ENCODE peak calls at places on chromosomes 3 and 15, in four cellular contexts. One of them, this sample, is unnamed.

GRCh38 chr15:32112101-32112500 is 81.8 kb downstream of the CHRNA7 start:
- DNase-seq in A172: no peak
- DNase-seq in stimulated activated CD8-positive, alpha-beta memory T cell treated with anti-CD3 and anti-CD28 coated beads, Interleukin-4, amount 100 ng/mL, for 48 hours: no peak
- DNase-seq in AG08395: no peak
- DNase-seq in this sample: no peak

GRCh38 chr3:123282461-123282860 is 80.7 kb downstream of the SEC22A start:
- DNase-seq in A172: no peak
- DNase-seq in stimulated activated CD8-positive, alpha-beta memory T cell treated with anti-CD3 and anti-CD28 coated beads, Interleukin-4, amount 100 ng/mL, for 48 hours: no peak
- DNase-seq in AG08395: no peak
- DNase-seq in this sample: no peak

GRCh38 chr3:171862993-171863521 is 19.9 kb downstream of the TMEM212 start:
- DNase-seq in stimulated activated CD8-positive, alpha-beta memory T cell treated with anti-CD3 and anti-CD28 coated beads, Interleukin-4, amount 100 ng/mL, for 48 hours: no peak
- DNase-seq in A172: peak; percentile 47
- DNase-seq in AG08395: peak; percentile 21
- DNase-seq in this sample: no peak

GRCh38 chr15:67335534-67336222 is 81.1 kb downstream of the IQCH start:
- DNase-seq in AG08395: no peak
- DNase-seq in A172: no peak
- DNase-seq in stimulated activated CD8-positive, alpha-beta memory T cell treated with anti-CD3 and anti-CD28 coated beads, Interleukin-4, amount 100 ng/mL, for 48 hours: no peak
- DNase-seq in this sample: no peak

GRCh38 chr15:34154725-34155204 is 52.9 kb downstream of the PGBD4 start:
- DNase-seq in A172: peak; percentile 72
- DNase-seq in stimulated activated CD8-positive, alpha-beta memory T cell treated with anti-CD3 and anti-CD28 coated beads, Interleukin-4, amount 100 ng/mL, for 48 hours: no peak
- DNase-seq in AG08395: no peak
- DNase-seq in this sample: no peak

GRCh38 chr15:39061952-39062464 is 497.4 kb upstream of the RASGRP1 start:
- DNase-seq in stimulated activated CD8-positive, alpha-beta memory T cell treated with anti-CD3 and anti-CD28 coated beads, Interleukin-4, amount 100 ng/mL, for 48 hours: no peak
- DNase-seq in A172: no peak
- DNase-seq in AG08395: no peak
- DNase-seq in this sample: no peak

GRCh38 chr3:140403559-140403958 is 274.3 kb upstream of the TRIM42 start:
- DNase-seq in AG08395: no peak
- DNase-seq in A172: no peak
- DNase-seq in stimulated activated CD8-positive, alpha-beta memory T cell treated with anti-CD3 and anti-CD28 coated beads, Interleukin-4, amount 100 ng/mL, for 48 hours: no peak
- DNase-seq in this sample: no peak

GRCh38 chr15:79089331-79089889 is 1.2 kb downstream of the RASGRF1 start:
- DNase-seq in stimulated activated CD8-positive, alpha-beta memory T cell treated with anti-CD3 and anti-CD28 coated beads, Interleukin-4, amount 100 ng/mL, for 48 hours: no peak
- DNase-seq in A172: no peak
- DNase-seq in AG08395: no peak
- DNase-seq in this sample: no peak

GRCh38 chr3:59812778-59813558 is 763.1 kb upstream of the CFAP20DC start:
- DNase-seq in AG08395: no peak
- DNase-seq in stimulated activated CD8-positive, alpha-beta memory T cell treated with anti-CD3 and anti-CD28 coated beads, Interleukin-4, amount 100 ng/mL, for 48 hours: no peak
- DNase-seq in A172: peak; percentile 27
- DNase-seq in this sample: no peak

GRCh38 chr3:133944641-133945441 is 49.2 kb upstream of the RAB6B start:
- DNase-seq in AG08395: peak; percentile 50
- DNase-seq in A172: peak; percentile 80
- DNase-seq in stimulated activated CD8-positive, alpha-beta memory T cell treated with anti-CD3 and anti-CD28 coated beads, Interleukin-4, amount 100 ng/mL, for 48 hours: no peak
- DNase-seq in this sample: no peak

GRCh38 chr3:105847452-105847851 is 21.4 kb downstream of the CBLB start:
- DNase-seq in A172: no peak
- DNase-seq in AG08395: no peak
- DNase-seq in stimulated activated CD8-positive, alpha-beta memory T cell treated with anti-CD3 and anti-CD28 coated beads, Interleukin-4, amount 100 ng/mL, for 48 hours: no peak
- DNase-seq in this sample: no peak

GRCh38 chr15:51243774-51244173 is 94.6 kb downstream of the CYP19A1 start:
- DNase-seq in AG08395: no peak
- DNase-seq in stimulated activated CD8-positive, alpha-beta memory T cell treated with anti-CD3 and anti-CD28 coated beads, Interleukin-4, amount 100 ng/mL, for 48 hours: no peak
- DNase-seq in A172: peak; percentile 32
- DNase-seq in this sample: no peak

GRCh38 chr3:24232784-24233183 is 261.9 kb downstream of the THRB start:
- DNase-seq in AG08395: no peak
- DNase-seq in stimulated activated CD8-positive, alpha-beta memory T cell treated with anti-CD3 and anti-CD28 coated beads, Interleukin-4, amount 100 ng/mL, for 48 hours: no peak
- DNase-seq in A172: no peak
- DNase-seq in this sample: no peak

GRCh38 chr3:149340310-149340933 is 7.0 kb upstream of the TM4SF18 start:
- DNase-seq in AG08395: no peak
- DNase-seq in stimulated activated CD8-positive, alpha-beta memory T cell treated with anti-CD3 and anti-CD28 coated beads, Interleukin-4, amount 100 ng/mL, for 48 hours: no peak
- DNase-seq in A172: peak; percentile 70
- DNase-seq in this sample: no peak

GRCh38 chr3:13579089-13579488 is 30.2 kb downstream of the FBLN2 start:
- DNase-seq in AG08395: peak; percentile 81
- DNase-seq in stimulated activated CD8-positive, alpha-beta memory T cell treated with anti-CD3 and anti-CD28 coated beads, Interleukin-4, amount 100 ng/mL, for 48 hours: no peak
- DNase-seq in A172: peak; percentile 62
- DNase-seq in this sample: no peak

GRCh38 chr3:105285653-105286241 is 81.0 kb upstream of the ALCAM start:
- DNase-seq in A172: no peak
- DNase-seq in AG08395: no peak
- DNase-seq in stimulated activated CD8-positive, alpha-beta memory T cell treated with anti-CD3 and anti-CD28 coated beads, Interleukin-4, amount 100 ng/mL, for 48 hours: no peak
- DNase-seq in this sample: no peak

GRCh38 chr15:83092309-83092976 is 15.0 kb upstream of the TM6SF1 start:
- DNase-seq in A172: no peak
- DNase-seq in AG08395: no peak
- DNase-seq in stimulated activated CD8-positive, alpha-beta memory T cell treated with anti-CD3 and anti-CD28 coated beads, Interleukin-4, amount 100 ng/mL, for 48 hours: no peak
- DNase-seq in this sample: peak; percentile 32

GRCh38 chr3:59240856-59241255 is 191.0 kb upstream of the CFAP20DC start:
- DNase-seq in A172: no peak
- DNase-seq in stimulated activated CD8-positive, alpha-beta memory T cell treated with anti-CD3 and anti-CD28 coated beads, Interleukin-4, amount 100 ng/mL, for 48 hours: no peak
- DNase-seq in AG08395: no peak
- DNase-seq in this sample: no peak

GRCh38 chr3:148600902-148601765 is 96.6 kb upstream of the AGTR1 start:
- DNase-seq in AG08395: no peak
- DNase-seq in A172: no peak
- DNase-seq in stimulated activated CD8-positive, alpha-beta memory T cell treated with anti-CD3 and anti-CD28 coated beads, Interleukin-4, amount 100 ng/mL, for 48 hours: no peak
- DNase-seq in this sample: no peak

GRCh38 chr3:24393316-24393715 is 101.3 kb downstream of the THRB start:
- DNase-seq in stimulated activated CD8-positive, alpha-beta memory T cell treated with anti-CD3 and anti-CD28 coated beads, Interleukin-4, amount 100 ng/mL, for 48 hours: no peak
- DNase-seq in AG08395: no peak
- DNase-seq in A172: no peak
- DNase-seq in this sample: no peak

This sample was measured in stomach.